ENCODE peak calls at places on chromosomes 12 and 14, in ten cellular contexts. C is stimulated activated CD4-positive, alpha-beta T cell treated with anti-CD3 and anti-CD28 coated beads, Interleukin-15, amount 100 ng/mL, for 1 hour; Q is upper lobe of right lung; T is EL; D is heart right ventricle; J is astrocyte of the spinal cord; V is GM12891; X is NCI-H1048; I is nucleus accumbens; B is T-helper 1 cell. P is an unnamed sample.
A peak's percentile ranks its signal among the peaks of the same experiment; 100 is the strongest.

GRCh38 chr12:22656835-22657234 is 31.9 kb downstream of the ETNK1 start:
- DNase-seq in C (no peak), Q (no peak), T (no peak), D (no peak), J (no peak), V (no peak), X (no peak), I (no peak), B (no peak), P (no peak)

GRCh38 chr12:52499836-52500560 is 6.9 kb upstream of the KRT6A start:
- DNase-seq in C (no peak), Q (no peak), T (peak; percentile 53), D (no peak), J (peak; percentile 45), V (no peak), X (no peak), I (no peak), B (no peak), P (no peak)

GRCh38 chr12:52522346-52523011 is 2.3 kb upstream of the KRT5 start:
- DNase-seq in C (no peak), Q (no peak), T (peak; percentile 23), D (no peak), J (no peak), V (no peak), X (no peak), I (no peak), B (no peak), P (no peak)

GRCh38 chr12:19411234-19412221 is 27.8 kb upstream of the AEBP2 start:
- DNase-seq in C (no peak), Q (no peak), T (no peak), D (no peak), J (no peak), V (no peak), X (no peak), I (no peak), B (no peak), P (no peak)

GRCh38 chr12:25151476-25151875 is 43.5 kb downstream of the DNAI7 start:
- DNase-seq in C (no peak), Q (no peak), T (peak; percentile 95), D (peak; percentile 51), J (peak; percentile 97), V (no peak), X (no peak), I (no peak), B (no peak), P (peak; percentile 59)

GRCh38 chr12:119630962-119631550 is 36.9 kb upstream of the PRKAB1 start:
- DNase-seq in C (no peak), Q (no peak), T (no peak), D (no peak), J (no peak), V (no peak), X (no peak), I (no peak), B (no peak), P (no peak)

GRCh38 chr12:68932701-68933563 is at the start of gene CPM:
- DNase-seq in C (peak; percentile 68), Q (peak; percentile 92), T (peak; percentile 66), D (peak; percentile 43), J (no peak), V (peak; percentile 81), X (peak; percentile 24), I (no peak), B (peak; percentile 70), P (peak; percentile 89)

GRCh38 chr12:119804011-119804641 is 73.0 kb downstream of the CIT start:
- DNase-seq in C (no peak), Q (peak; percentile 69), T (peak; percentile 84), D (peak; percentile 47), J (peak; percentile 68), V (no peak), X (no peak), I (no peak), B (no peak), P (peak; percentile 90)

GRCh38 chr14:93943930-93944329 is 16.8 kb downstream of the FAM181A start:
- DNase-seq in C (no peak), Q (no peak), T (no peak), D (no peak), J (no peak), V (no peak), X (no peak), I (no peak), B (no peak), P (no peak)

GRCh38 chr12:53235164-53235563 is 3.2 kb upstream of the RARG start:
- DNase-seq in C (no peak), Q (no peak), T (no peak), D (no peak), J (no peak), V (no peak), X (no peak), I (no peak), B (no peak), P (no peak)

GRCh38 chr12:113069149-113069548 is 12.6 kb downstream of the DTX1 start:
- DNase-seq in C (no peak), Q (peak; percentile 50), T (no peak), D (no peak), J (no peak), V (no peak), X (no peak), I (no peak), B (no peak), P (no peak)

GRCh38 chr12:48069253-48069652 is 36.6 kb downstream of the SENP1 start:
- DNase-seq in C (no peak), Q (no peak), T (no peak), D (no peak), J (no peak), V (no peak), X (no peak), I (no peak), B (no peak), P (no peak)

GRCh38 chr14:32602699-32603098 is 273.6 kb downstream of the AKAP6 start:
- DNase-seq in C (no peak), Q (no peak), T (no peak), D (no peak), J (no peak), V (no peak), X (no peak), I (no peak), B (no peak), P (no peak)

GRCh38 chr14:53537421-53538315 is 384.5 kb upstream of the DDHD1 start:
- DNase-seq in C (no peak), Q (no peak), T (no peak), D (peak; percentile 15), J (no peak), V (no peak), X (no peak), I (no peak), B (no peak), P (no peak)

GRCh38 chr14:32560213-32560857 is 231.2 kb downstream of the AKAP6 start:
- DNase-seq in C (no peak), Q (no peak), T (peak; percentile 79), D (peak; percentile 55), J (peak; percentile 80), V (peak; percentile 12), X (no peak), I (no peak), B (no peak), P (no peak)

GRCh38 chr12:67280572-67280971 is 11.4 kb downstream of the CAND1 start:
- DNase-seq in C (no peak), Q (no peak), T (no peak), D (no peak), J (no peak), V (no peak), X (no peak), I (no peak), B (no peak), P (no peak)

GRCh38 chr14:35346738-35347322 is 54.6 kb downstream of the PSMA6 start:
- DNase-seq in C (no peak), Q (no peak), T (no peak), D (no peak), J (no peak), V (no peak), X (no peak), I (no peak), B (no peak), P (no peak)

GRCh38 chr12:46461459-46461858 is 88.9 kb upstream of the SLC38A2 start:
- DNase-seq in C (no peak), Q (no peak), T (no peak), D (no peak), J (no peak), V (no peak), X (no peak), I (no peak), B (no peak), P (peak; percentile 64)

GRCh38 chr14:22427771-22428228 is 161.2 kb downstream of the DAD1 start:
- DNase-seq in C (no peak), Q (no peak), T (peak; percentile 24), D (no peak), J (peak; percentile 40), V (no peak), X (no peak), I (no peak), B (no peak), P (no peak)

GRCh38 chr14:94615823-94616570 is 3.8 kb downstream of the SERPINA3 start:
- DNase-seq in C (no peak), Q (no peak), T (no peak), D (no peak), J (no peak), V (no peak), X (no peak), I (no peak), B (no peak), P (no peak)

GRCh38 chr12:17527021-17527420 is 563.0 kb downstream of the RERGL start:
- DNase-seq in C (no peak), Q (no peak), T (no peak), D (no peak), J (no peak), V (no peak), X (no peak), I (no peak), B (no peak), P (no peak)

GRCh38 chr12:128864516-128865186 is 11.4 kb downstream of the GLT1D1 start:
- DNase-seq in C (no peak), Q (peak; percentile 39), T (no peak), D (peak; percentile 77), J (no peak), V (no peak), X (no peak), I (no peak), B (no peak), P (no peak)

GRCh38 chr12:69502342-69503081 is 32.3 kb downstream of the FRS2 start:
- DNase-seq in C (no peak), Q (no peak), T (peak; percentile 90), D (no peak), J (peak; percentile 61), V (no peak), X (no peak), I (no peak), B (no peak), P (no peak)

GRCh38 chr12:13630354-13630753 is 351.0 kb downstream of the GRIN2B start:
- DNase-seq in C (no peak), Q (no peak), T (no peak), D (no peak), J (no peak), V (no peak), X (no peak), I (no peak), B (no peak), P (no peak)

GRCh38 chr12:47903151-47903611 is 1.6 kb downstream of the VDR start:
- DNase-seq in C (no peak), Q (no peak), T (peak; percentile 68), D (no peak), J (peak; percentile 88), V (no peak), X (no peak), I (no peak), B (no peak), P (no peak)

GRCh38 chr12:122830517-122831214 is 4.6 kb upstream of the HIP1R start:
- DNase-seq in C (no peak), Q (no peak), T (peak; percentile 89), D (no peak), J (peak; percentile 64), V (no peak), X (no peak), I (no peak), B (no peak), P (no peak)

GRCh38 chr12:84793558-84794367 is 118.8 kb downstream of the SLC6A15 start:
- DNase-seq in C (no peak), Q (no peak), T (peak; percentile 37), D (no peak), J (peak; percentile 67), V (no peak), X (no peak), I (no peak), B (no peak), P (peak; percentile 58)

GRCh38 chr14:28766505-28767238 is at the start of gene FOXG1:
- DNase-seq in C (no peak), Q (no peak), T (no peak), D (no peak), J (peak; percentile 76), V (peak; percentile 71), X (no peak), I (no peak), B (no peak), P (no peak)